ENCODE peak calls at places on chromosome 5, in seven cellular contexts. K is stimulated activated CD4-positive, alpha-beta T cell treated with anti-CD3 and anti-CD28 coated beads, Interleukin-2, amount 100 ng/mL, for 24 hours; F is putamen; V is NCI-H748 treated with DMSO at 0.1 percent for 48 hours; O is fibroblast of lung; U is amniotic stem cell; Y is GM20000. X is an unnamed sample.

GRCh38 chr5:586751-587285 is 25.3 kb upstream of the CEP72 start:
- DNase-seq in K (no peak), F (no peak), V (no peak), O (no peak), U (no peak), Y (no peak), X (no peak)

GRCh38 chr5:109914906-109915305 is 225.2 kb downstream of the MAN2A1 start:
- DNase-seq in K (no peak), F (no peak), V (no peak), O (no peak), U (no peak), Y (no peak), X (no peak)

GRCh38 chr5:68661237-68661636 is 432.6 kb upstream of the SLC30A5 start:
- DNase-seq in K (peak), F (no peak), V (no peak), O (no peak), U (no peak), Y (peak), X (no peak)

GRCh38 chr5:32538031-32538547 is 47.3 kb upstream of the SUB1 start:
- DNase-seq in K (peak), F (peak), V (no peak), O (no peak), U (no peak), Y (peak), X (no peak)

GRCh38 chr5:176542135-176542595 is 5.0 kb upstream of the RNF44 start:
- DNase-seq in K (peak), F (no peak), V (no peak), O (no peak), U (no peak), Y (peak), X (no peak)

GRCh38 chr5:123951204-123951977 is 439.4 kb downstream of the CSNK1G3 start:
- DNase-seq in K (no peak), F (no peak), V (no peak), O (peak), U (peak), Y (no peak), X (peak)

GRCh38 chr5:107134931-107135330 is 535.8 kb downstream of the EFNA5 start:
- DNase-seq in K (no peak), F (no peak), V (no peak), O (peak), U (no peak), Y (no peak), X (no peak)

GRCh38 chr5:44002381-44002901 is 386.8 kb downstream of the FGF10 start:
- DNase-seq in K (no peak), F (no peak), V (peak), O (no peak), U (no peak), Y (no peak), X (no peak)

GRCh38 chr5:179164331-179165311 is 104.4 kb downstream of the ZNF354C start:
- DNase-seq in K (no peak), F (no peak), V (no peak), O (no peak), U (no peak), Y (no peak), X (no peak)

GRCh38 chr5:157159209-157159751 is 6.8 kb downstream of the GARIN3 start:
- DNase-seq in K (no peak), F (no peak), V (no peak), O (no peak), U (no peak), Y (no peak), X (no peak)

GRCh38 chr5:34555699-34556513 is 100.2 kb upstream of the RAI14 start:
- DNase-seq in K (no peak), F (no peak), V (peak), O (no peak), U (no peak), Y (no peak), X (no peak)

GRCh38 chr5:158317507-158317906 is 458.6 kb upstream of the CLINT1 start:
- DNase-seq in K (no peak), F (no peak), V (no peak), O (no peak), U (no peak), Y (no peak), X (no peak)

GRCh38 chr5:83077662-83078261 is 415 bp downstream of the XRCC4 start:
- DNase-seq in K (peak), F (no peak), V (no peak), O (peak), U (no peak), Y (no peak), X (no peak)

GRCh38 chr5:14364576-14365472 is 216.8 kb upstream of the OTULINL start:
- DNase-seq in K (peak), F (no peak), V (peak), O (no peak), U (no peak), Y (no peak), X (peak)

GRCh38 chr5:164235176-164235914 is 729.9 kb downstream of the MAT2B start:
- DNase-seq in K (no peak), F (no peak), V (no peak), O (peak), U (no peak), Y (no peak), X (no peak)

GRCh38 chr5:144103611-144104010 is 66.8 kb downstream of the YIPF5 start:
- DNase-seq in K (no peak), F (peak), V (no peak), O (no peak), U (no peak), Y (no peak), X (no peak)

GRCh38 chr5:176533390-176533789 is 3.8 kb downstream of the RNF44 start:
- DNase-seq in K (peak), F (no peak), V (no peak), O (no peak), U (no peak), Y (no peak), X (no peak)

GRCh38 chr5:55226027-55226933 is 835 bp downstream of the MCIDAS start:
- DNase-seq in K (peak), F (no peak), V (peak), O (peak), U (no peak), Y (peak), X (peak)

GRCh38 chr5:40333459-40334241 is 346.1 kb upstream of the PTGER4 start:
- DNase-seq in K (no peak), F (no peak), V (no peak), O (peak), U (peak), Y (no peak), X (no peak)

GRCh38 chr5:175715627-175716522 is 58.0 kb downstream of the HRH2 start:
- DNase-seq in K (no peak), F (no peak), V (no peak), O (no peak), U (no peak), Y (no peak), X (no peak)

GRCh38 chr5:154159343-154159742 is 31.2 kb upstream of the GALNT10 start:
- DNase-seq in K (no peak), F (no peak), V (no peak), O (peak), U (no peak), Y (no peak), X (no peak)

GRCh38 chr5:6188344-6188743 is 190.0 kb downstream of the MED10 start:
- DNase-seq in K (no peak), F (no peak), V (no peak), O (no peak), U (no peak), Y (peak), X (no peak)

GRCh38 chr5:126805108-126805507 is 28.2 kb downstream of the LMNB1 start:
- DNase-seq in K (no peak), F (no peak), V (no peak), O (peak), U (peak), Y (no peak), X (no peak)

GRCh38 chr5:58263291-58263690 is 196.6 kb downstream of the PLK2 start:
- DNase-seq in K (no peak), F (no peak), V (no peak), O (peak), U (no peak), Y (no peak), X (no peak)

GRCh38 chr5:148397968-148398595 is 14.3 kb downstream of the FBXO38 start:
- DNase-seq in K (no peak), F (no peak), V (no peak), O (no peak), U (no peak), Y (no peak), X (no peak)

X was measured in foreskin melanocyte.